ENCODE peak calls at places on chromosomes 7 and 10, in four cellular contexts. P is K562, L is GM12878, J is HepG2. A is an unnamed sample.

GRCh38 chr10:78297997-78298396 is 264.3 kb downstream of the RPS24 start:
- DNase-seq in P (no peak), L (no peak), J (no peak), A (no peak)

GRCh38 chr7:114691605-114692004 is 230.3 kb upstream of the MDFIC start:
- DNase-seq in P (no peak), L (no peak), J (no peak), A (no peak)

GRCh38 chr10:132885451-132886210 is 56.7 kb downstream of the CFAP46 start:
- DNase-seq in P (no peak), L (no peak), J (no peak), A (no peak)

GRCh38 chr7:134845461-134845860 is 66.0 kb downstream of the CALD1 start:
- DNase-seq in P (peak; percentile 34), L (peak; percentile 7), J (peak; percentile 74), A (peak; percentile 53)

GRCh38 chr10:110774069-110775021 is 97.4 kb upstream of the PDCD4 start:
- DNase-seq in P (peak; percentile 87), L (peak; percentile 99), J (peak; percentile 55), A (no peak)

GRCh38 chr10:11515596-11516418 is 95.6 kb downstream of the USP6NL start:
- DNase-seq in P (peak; percentile 78), L (peak; percentile 67), J (peak; percentile 68), A (peak; percentile 56)

GRCh38 chr10:88851706-88852105 is at the start of gene ANKRD22:
- DNase-seq in P (no peak), L (no peak), J (no peak), A (no peak)

GRCh38 chr10:60944159-60944909 is at the start of gene RHOBTB1:
- DNase-seq in P (peak; percentile 74), L (no peak), J (peak; percentile 34), A (peak; percentile 72)

GRCh38 chr10:22086730-22087364 is 83.3 kb upstream of the DNAJC1 start:
- DNase-seq in P (peak; percentile 82), L (no peak), J (peak; percentile 33), A (peak; percentile 70)

GRCh38 chr10:1577371-1577770 is 160.0 kb downstream of the ADARB2 start:
- DNase-seq in P (no peak), L (no peak), J (no peak), A (no peak)

GRCh38 chr7:77580762-77581350 is 43.8 kb downstream of the PTPN12 start:
- DNase-seq in P (no peak), L (no peak), J (no peak), A (no peak)

GRCh38 chr10:92544296-92544695 is 29.6 kb downstream of the IDE start:
- DNase-seq in P (peak; percentile 29), L (peak; percentile 35), J (no peak), A (no peak)

GRCh38 chr10:103781329-103782061 is 73.9 kb downstream of the SH3PXD2A start:
- DNase-seq in P (peak; percentile 30), L (no peak), J (peak; percentile 78), A (no peak)

DNA sequence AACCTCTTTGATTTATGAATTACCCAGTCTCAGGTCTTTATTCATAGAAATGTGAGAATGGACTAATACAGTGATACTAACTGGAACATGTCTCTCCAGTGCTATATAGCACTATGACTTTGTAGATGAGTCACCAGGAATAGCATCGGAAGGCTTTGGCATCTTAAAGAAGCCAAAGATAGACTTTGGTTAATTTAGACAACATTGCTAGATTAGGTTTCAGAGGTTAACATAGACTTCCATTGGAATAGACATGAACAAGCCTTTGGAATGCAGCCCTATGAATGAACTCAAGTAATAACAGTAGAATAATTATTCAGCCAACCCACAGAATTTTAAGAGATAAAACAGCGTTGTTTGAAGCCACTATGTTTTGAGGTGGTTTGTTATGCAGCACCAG is 169.2 kb downstream of the HGF start:
- DNase-seq in P (no peak), L (no peak), J (no peak), A (no peak)
- TF ChIP-seq FOXM1 in P (no peak), L (no peak), J (no peak), A (no peak)

GRCh38 chr7:52091101-52091500 is 774.5 kb upstream of the COBL start:
- DNase-seq in P (no peak), L (no peak), J (no peak), A (no peak)

GRCh38 chr7:52088008-52088787 is 771.6 kb upstream of the COBL start:
- DNase-seq in P (no peak), L (no peak), J (no peak), A (no peak)

GRCh38 chr7:52080493-52080892 is 763.9 kb upstream of the COBL start:
- DNase-seq in P (no peak), L (no peak), J (no peak), A (no peak)

GRCh38 chr7:52079726-52080125 is 763.1 kb upstream of the COBL start:
- DNase-seq in P (no peak), L (no peak), J (no peak), A (no peak)

GRCh38 chr7:52085610-52086009 is 769.0 kb upstream of the COBL start:
- DNase-seq in P (no peak), L (no peak), J (no peak), A (no peak)
- TF ChIP-seq TARDBP in P (no peak), L (no peak), J (no peak), A (no peak)

DNA sequence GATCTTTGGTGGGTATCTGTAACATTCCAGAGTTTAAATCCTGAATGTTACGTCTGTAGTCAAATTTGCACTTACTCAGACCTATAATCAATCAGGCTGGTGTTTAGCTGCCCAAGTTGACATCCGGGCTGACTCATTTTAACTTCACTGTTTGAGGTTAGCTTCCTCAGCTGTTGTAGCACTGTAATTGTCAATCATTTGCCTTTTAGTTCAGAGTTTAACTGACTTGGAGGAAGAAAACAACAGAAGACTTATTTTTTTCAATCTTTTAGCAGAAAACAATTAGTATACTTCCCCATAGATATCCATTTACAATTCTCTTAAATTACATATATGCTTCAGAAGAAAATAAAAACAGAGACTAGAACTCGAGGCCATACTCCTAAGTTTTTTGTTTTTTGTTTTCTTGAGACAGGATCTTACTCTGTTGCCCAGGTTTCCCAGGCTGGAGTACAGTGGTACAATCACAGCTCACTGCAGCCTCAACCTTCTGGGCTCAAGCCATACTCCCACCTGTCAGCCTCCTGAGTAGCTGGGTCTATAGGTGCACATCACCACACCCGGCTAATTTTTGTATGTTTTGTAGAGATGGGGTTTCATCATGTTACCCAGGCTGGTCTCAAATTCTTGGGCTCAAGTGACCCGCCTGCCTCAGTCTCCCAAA is 38.5 kb upstream of the LRRC17 start:
- DNase-seq in P (no peak), L (peak; percentile 51), J (peak; percentile 73), A (no peak)
- TF ChIP-seq FOXM1 in P (no peak), L (no peak), J (no peak), A (no peak)

GRCh38 chr10:24603333-24603732 is 120.4 kb downstream of the ARHGAP21 start:
- DNase-seq in P (no peak), L (no peak), J (no peak), A (no peak)
- TF ChIP-seq TARDBP in P (no peak), L (no peak), J (no peak), A (no peak)

GRCh38 chr7:2116903-2117680 is 115.7 kb downstream of the MAD1L1 start:
- DNase-seq in P (no peak), L (no peak), J (no peak), A (no peak)

GRCh38 chr7:2115739-2116065 is 117.0 kb downstream of the MAD1L1 start:
- DNase-seq in P (no peak), L (no peak), J (no peak), A (no peak)

GRCh38 chr7:2117681-2118045 is 115.1 kb downstream of the MAD1L1 start:
- DNase-seq in P (no peak), L (no peak), J (no peak), A (no peak)

GRCh38 chr7:2114926-2115738 is 117.6 kb downstream of the MAD1L1 start:
- DNase-seq in P (no peak), L (no peak), J (no peak), A (no peak)

DNA sequence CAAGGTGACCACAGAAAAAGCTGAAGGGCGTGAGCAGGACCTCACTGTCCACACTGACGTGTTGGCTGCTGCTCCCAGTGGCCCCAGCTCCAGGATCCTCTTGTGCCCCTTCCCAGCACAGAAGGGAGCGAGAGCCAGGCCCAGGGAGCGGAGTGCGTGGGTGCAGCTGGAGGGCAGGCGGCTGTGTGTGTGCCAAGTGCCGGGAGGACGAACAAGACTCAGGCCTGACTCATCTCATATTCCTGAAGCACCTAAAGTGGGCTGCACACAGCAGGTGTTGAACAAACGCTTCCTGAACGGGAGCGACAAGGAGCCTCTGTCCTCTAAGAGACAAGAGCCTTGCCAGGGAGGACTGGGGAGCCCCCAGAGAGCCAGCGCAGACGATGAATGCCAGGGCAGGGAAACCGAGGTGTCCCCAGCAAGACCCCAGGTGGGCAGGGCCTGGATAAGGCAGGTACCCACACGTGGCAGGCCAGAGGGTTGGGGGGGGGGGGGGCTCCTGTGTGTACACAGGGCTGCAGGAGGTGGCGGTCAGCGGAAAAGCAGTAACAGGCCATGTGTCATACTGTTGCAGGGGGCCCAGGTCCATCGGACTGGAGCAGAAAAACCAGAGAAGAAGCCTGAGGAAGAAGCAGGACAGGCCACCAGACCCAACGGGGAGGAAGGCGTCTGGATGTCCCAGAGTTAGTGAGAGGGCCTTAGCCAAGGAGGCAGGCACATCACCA is 116.5 kb downstream of the MAD1L1 start:
- DNase-seq in P (no peak), L (no peak), J (peak; percentile 35), A (no peak)
- TF ChIP-seq FOXM1 in P (no peak), L (no peak), J (no peak), A (no peak)

GRCh38 chr7:149809215-149809614 is 29.0 kb upstream of the ZNF862 start:
- DNase-seq in P (no peak), L (no peak), J (no peak), A (no peak)
- TF ChIP-seq TARDBP in P (no peak), L (no peak), J (no peak), A (no peak)